ENCODE peak calls at places on chromosomes 7 and 10, in four cellular contexts. A is GM12878, R is HepG2, J is A549. V is an unnamed sample.
A peak's percentile ranks its signal among the peaks of the same experiment; 100 is the strongest.

GRCh38 chr7:112407261-112407660 is 43.0 kb upstream of the IFRD1 start:
- DNase-seq in A (no peak), R (no peak), J (no peak), V (no peak)

GRCh38 chr7:95089916-95090315 is 182.5 kb downstream of the PPP1R9A start:
- DNase-seq in A (no peak), R (no peak), J (no peak), V (no peak)

GRCh38 chr10:71536332-71536731 is 139.6 kb downstream of the CDH23 start:
- DNase-seq in A (no peak), R (no peak), J (no peak), V (no peak)

GRCh38 chr7:101164071-101164840 is 1.1 kb downstream of the VGF start:
- DNase-seq in A (no peak), R (no peak), J (peak; percentile 63), V (peak; percentile 47)

GRCh38 chr7:95066736-95067530 is 159.5 kb downstream of the PPP1R9A start:
- DNase-seq in A (no peak), R (peak; percentile 75), J (peak; percentile 86), V (no peak)

GRCh38 chr10:14648042-14648765 is 126.5 kb downstream of the FAM107B start:
- DNase-seq in A (peak; percentile 99), R (no peak), J (no peak), V (peak; percentile 90)

GRCh38 chr10:91800756-91801155 is 2.5 kb downstream of the TNKS2 start:
- DNase-seq in A (no peak), R (no peak), J (no peak), V (peak; percentile 18)

GRCh38 chr10:77179015-77179695 is 458.5 kb downstream of the KCNMA1 start:
- DNase-seq in A (no peak), R (no peak), J (peak; percentile 70), V (no peak)

GRCh38 chr7:82821037-82821436 is 341.6 kb downstream of the PCLO start:
- DNase-seq in A (no peak), R (no peak), J (no peak), V (no peak)

GRCh38 chr10:123943307-123943706 is 51.7 kb upstream of the CPXM2 start:
- DNase-seq in A (no peak), R (no peak), J (no peak), V (no peak)

GRCh38 chr10:63611078-63611477 is 89.9 kb downstream of the REEP3 start:
- DNase-seq in A (no peak), R (no peak), J (no peak), V (no peak)

GRCh38 chr10:26566525-26567348 is 128.6 kb downstream of the APBB1IP start:
- DNase-seq in A (no peak), R (no peak), J (no peak), V (no peak)
- TF ChIP-seq MAX in A (no peak), R (no peak), J (no peak), V (no peak)

GRCh38 chr10:436013-436697 is 253.3 kb downstream of the DIP2C start:
- DNase-seq in A (no peak), R (no peak), J (no peak), V (no peak)
- TF ChIP-seq MYC in A (no peak), R (no peak), J (no peak), V (no peak)

GRCh38 chr10:22552888-22553378 is 161.4 kb downstream of the PIP4K2A start:
- DNase-seq in A (no peak), R (no peak), J (no peak), V (no peak)

GRCh38 chr10:22553452-22553995 is 160.9 kb downstream of the PIP4K2A start:
- DNase-seq in A (no peak), R (no peak), J (no peak), V (no peak)

GRCh38 chr10:22551966-22552365 is 162.4 kb downstream of the PIP4K2A start:
- DNase-seq in A (no peak), R (no peak), J (no peak), V (no peak)

GRCh38 chr10:22556774-22557173 is 157.6 kb downstream of the PIP4K2A start:
- DNase-seq in A (no peak), R (no peak), J (no peak), V (no peak)

GRCh38 chr10:22554481-22555182 is 159.7 kb downstream of the PIP4K2A start:
- DNase-seq in A (no peak), R (no peak), J (no peak), V (no peak)
- H3K4me3 ChIP-seq in A (no peak overlapping the region), R (no peak overlapping the region), J (no peak overlapping the region), V (no peak overlapping the region)

GRCh38 chr10:132165416-132165980 is 21.2 kb upstream of the DPYSL4 start:
- DNase-seq in A (no peak), R (no peak), J (no peak), V (no peak)

GRCh38 chr10:132167976-132168375 is 18.8 kb upstream of the DPYSL4 start:
- DNase-seq in A (no peak), R (no peak), J (no peak), V (no peak)

GRCh38 chr10:132166216-132166950 is 20.4 kb upstream of the DPYSL4 start:
- DNase-seq in A (no peak), R (no peak), J (no peak), V (no peak)

GRCh38 chr10:132168571-132169030 is 18.1 kb upstream of the DPYSL4 start:
- DNase-seq in A (no peak), R (no peak), J (no peak), V (no peak)

DNA sequence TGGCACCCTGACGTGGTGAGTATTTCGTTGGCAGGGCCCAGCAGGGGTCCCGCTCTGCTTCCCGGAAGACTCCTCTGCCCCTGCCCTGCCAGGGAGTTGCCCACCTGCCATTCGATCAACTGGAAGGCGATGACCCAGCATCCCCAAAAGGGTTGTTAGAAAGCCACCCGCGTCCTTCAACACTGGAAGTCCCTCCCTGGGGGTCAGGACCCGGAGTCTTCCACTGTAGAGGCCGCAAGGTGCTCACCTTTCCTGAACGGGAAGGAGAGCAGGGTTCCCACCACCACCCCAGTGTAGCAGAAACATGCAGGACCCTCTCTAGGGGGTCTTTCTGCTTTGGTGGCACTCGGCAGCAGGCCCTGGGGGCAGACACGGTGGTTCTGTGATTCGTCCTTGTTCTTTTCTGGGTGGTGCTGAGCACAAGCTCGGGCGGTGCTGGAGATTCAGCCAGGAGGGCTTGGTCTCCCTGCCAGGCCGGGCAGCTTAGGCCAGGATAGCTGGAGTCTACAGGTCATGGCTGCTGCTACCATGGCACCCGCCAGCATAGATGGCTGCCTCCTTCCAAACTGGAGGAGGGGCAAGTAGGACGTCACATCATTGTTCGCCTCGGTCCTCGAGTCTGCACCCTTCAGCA is 19.6 kb upstream of the DPYSL4 start:
- DNase-seq in A (no peak), R (no peak), J (no peak), V (no peak)
- TF ChIP-seq MAX in A (no peak), R (no peak), J (no peak), V (no peak)

DNA sequence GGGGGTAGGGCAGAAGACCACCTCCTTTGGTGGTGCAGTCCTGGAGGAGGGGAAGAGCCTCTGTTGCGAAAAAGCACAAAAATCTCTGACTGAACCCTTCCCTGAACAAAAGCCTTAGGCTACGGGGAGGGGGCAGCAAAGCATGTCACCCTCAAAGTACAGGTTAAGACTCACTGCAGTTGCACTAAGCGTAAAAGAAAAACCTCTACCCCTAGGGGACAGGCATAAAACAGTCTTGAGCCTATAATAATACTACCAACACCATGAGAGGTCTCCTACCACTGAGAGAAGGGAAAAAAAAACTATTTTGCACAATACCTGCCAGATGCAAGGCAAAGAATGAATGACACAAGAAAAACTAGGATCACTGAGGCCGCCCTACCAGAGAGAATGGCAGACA is 17.3 kb downstream of the TNPO3 start:
- DNase-seq in A (no peak), R (no peak), J (no peak), V (no peak)
- TF ChIP-seq MYC in A (no peak), R (no peak), J (no peak), V (no peak)

DNA sequence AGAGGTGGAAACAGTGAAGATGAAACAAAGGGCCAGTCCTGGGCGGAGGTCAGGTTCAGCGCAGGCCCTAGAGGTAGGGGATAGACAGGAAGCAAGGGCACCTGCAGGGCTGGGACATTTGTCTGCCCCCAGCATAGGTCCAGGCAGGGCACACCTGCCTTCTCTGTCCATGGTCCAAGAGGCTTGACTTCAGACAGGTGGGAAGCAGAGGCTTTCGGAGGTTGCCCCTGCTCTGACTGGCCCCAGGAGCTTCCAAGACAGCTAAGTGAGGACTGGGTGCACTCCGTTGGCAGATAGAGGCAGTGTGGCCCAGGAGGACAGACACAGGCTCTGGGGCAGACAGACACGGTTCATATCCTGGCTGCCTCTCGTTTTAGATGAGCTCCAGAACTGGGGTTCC is 71.6 kb upstream of the GRB10 start:
- DNase-seq in A (no peak), R (no peak), J (no peak), V (no peak)
- H3K4me3 ChIP-seq in A (no peak overlapping the region), R (no peak overlapping the region), J (no peak overlapping the region), V (no peak overlapping the region)

GRCh38 chr7:77696057-77696642 is at the start of gene RSBN1L:
- DNase-seq in A (peak; percentile 93), R (peak; percentile 96), J (peak; percentile 96), V (peak; percentile 100)
- TF ChIP-seq MAX in A (no peak), R (peak; percentile 66), J (no peak), V (peak; percentile 54)

GRCh38 chr10:31774928-31775668 is 153.5 kb downstream of the ARHGAP12 start:
- DNase-seq in A (no peak), R (no peak), J (no peak), V (no peak)
- TF ChIP-seq MYC in A (no peak), R (no peak), J (no peak), V (no peak)

DNA sequence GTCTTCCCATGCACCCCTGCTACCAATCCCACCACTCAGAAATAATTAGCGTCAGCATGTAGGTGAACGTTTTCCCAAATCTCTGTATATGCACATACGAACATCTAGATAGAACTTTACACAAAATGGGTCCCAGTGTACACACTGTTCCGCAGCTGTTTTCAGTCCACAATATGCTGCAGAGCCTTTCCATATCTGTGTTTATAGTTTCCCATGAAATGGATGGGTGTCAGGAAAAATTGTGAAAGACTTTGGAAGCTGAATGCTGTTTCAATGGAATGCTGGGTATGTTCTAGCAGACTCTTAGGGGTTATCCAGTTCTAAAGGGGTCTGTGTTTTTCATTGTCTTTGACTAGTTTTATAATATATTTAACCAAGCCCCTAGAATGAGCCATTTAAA is 13.8 kb downstream of the GRK5 start:
- DNase-seq in A (no peak), R (peak; percentile 38), J (no peak), V (no peak)
- H3K4me3 ChIP-seq in A (no peak overlapping the region), R (no peak overlapping the region), J (no peak overlapping the region), V (no peak overlapping the region)